ENCODE peak calls at places on chromosomes 5 and 9, in five cellular contexts. O is CD8-positive, alpha-beta memory T cell; P is SK-N-DZ; L is NCI-H510A treated with DMSO at 0.1 percent for 48 hours; F is mucosa of descending colon. V is an unnamed sample.

GRCh38 chr5:157172408-157172807 is 6.3 kb upstream of the GARIN3 start:
- DNase-seq in O (peak), P (no peak), L (no peak), F (no peak), V (no peak)

GRCh38 chr9:86807577-86807976 is 139.7 kb downstream of the GAS1 start:
- DNase-seq in O (no peak), P (no peak), L (no peak), F (no peak), V (no peak)

GRCh38 chr9:93270976-93271375 is 87.0 kb downstream of the WNK2 start:
- DNase-seq in O (no peak), P (no peak), L (no peak), F (no peak), V (no peak)

GRCh38 chr9:14868418-14868771 is 41.8 kb downstream of the FREM1 start:
- DNase-seq in O (no peak), P (no peak), L (no peak), F (no peak), V (no peak)

GRCh38 chr9:36284226-36284625 is 26.0 kb upstream of the GNE start:
- DNase-seq in O (no peak), P (no peak), L (no peak), F (no peak), V (no peak)

GRCh38 chr5:152686931-152687330 is 281.9 kb upstream of the NMUR2 start:
- DNase-seq in O (no peak), P (no peak), L (no peak), F (no peak), V (no peak)

GRCh38 chr9:91495450-91495849 is 71.8 kb upstream of the NFIL3 start:
- DNase-seq in O (no peak), P (no peak), L (no peak), F (no peak), V (no peak)

GRCh38 chr9:37936965-37937364 is 33.0 kb upstream of the SLC25A51 start:
- DNase-seq in O (no peak), P (peak), L (no peak), F (no peak), V (peak)

GRCh38 chr5:127097288-127097687 is 24.0 kb upstream of the C5orf63 start:
- DNase-seq in O (no peak), P (no peak), L (no peak), F (no peak), V (no peak)

GRCh38 chr9:121463026-121463827 is 36.4 kb downstream of the GGTA1 start:
- DNase-seq in O (no peak), P (no peak), L (peak), F (no peak), V (peak)

GRCh38 chr5:91016954-91017690 is 366.0 kb downstream of the ARRDC3 start:
- DNase-seq in O (no peak), P (no peak), L (no peak), F (no peak), V (no peak)

GRCh38 chr5:54363669-54364068 is 53.3 kb upstream of the ARL15 start:
- DNase-seq in O (no peak), P (no peak), L (no peak), F (no peak), V (no peak)

GRCh38 chr9:127982912-127983311 is 2.1 kb upstream of the EEIG1 start:
- DNase-seq in O (no peak), P (no peak), L (no peak), F (no peak), V (no peak)

GRCh38 chr9:36204906-36205547 is 14.3 kb downstream of the CLTA start:
- DNase-seq in O (no peak), P (no peak), L (no peak), F (no peak), V (no peak)

GRCh38 chr5:148864113-148864841 is 37.9 kb downstream of the ADRB2 start:
- DNase-seq in O (no peak), P (no peak), L (no peak), F (no peak), V (no peak)

GRCh38 chr5:165334186-165334585 is 1828.8 kb downstream of the MAT2B start:
- DNase-seq in O (no peak), P (no peak), L (no peak), F (no peak), V (no peak)

GRCh38 chr5:132002701-132003100 is 8.8 kb downstream of the ACSL6 start:
- DNase-seq in O (no peak), P (no peak), L (no peak), F (peak), V (no peak)

GRCh38 chr5:32802764-32803163 is 91.6 kb downstream of the NPR3 start:
- DNase-seq in O (no peak), P (no peak), L (no peak), F (no peak), V (no peak)

GRCh38 chr9:96467784-96468183 is 17.8 kb downstream of the HABP4 start:
- DNase-seq in O (no peak), P (no peak), L (no peak), F (no peak), V (no peak)

GRCh38 chr5:79578876-79579275 is 33.4 kb upstream of the TENT2 start:
- DNase-seq in O (no peak), P (no peak), L (no peak), F (no peak), V (no peak)

GRCh38 chr5:158234323-158235158 is 375.6 kb upstream of the CLINT1 start:
- DNase-seq in O (no peak), P (no peak), L (no peak), F (no peak), V (no peak)

GRCh38 chr9:136302527-136302926 is 1.4 kb downstream of the CCDC187 start:
- DNase-seq in O (no peak), P (no peak), L (no peak), F (no peak), V (no peak)

GRCh38 chr9:752201-752600 is 89.3 kb upstream of the DMRT1 start:
- DNase-seq in O (no peak), P (no peak), L (no peak), F (no peak), V (no peak)

GRCh38 chr5:151063590-151063989 is 17.2 kb downstream of the TNIP1 start:
- DNase-seq in O (no peak), P (no peak), L (no peak), F (no peak), V (no peak)

GRCh38 chr5:55929020-55929799 is 65.6 kb downstream of the IL6ST start:
- DNase-seq in O (no peak), P (no peak), L (no peak), F (no peak), V (no peak)

GRCh38 chr9:128636556-128637530 is 19.8 kb downstream of the DYNC2I2 start:
- DNase-seq in O (no peak), P (no peak), L (no peak), F (no peak), V (no peak)

GRCh38 chr9:98964911-98965336 is 21.2 kb downstream of the COL15A1 start:
- DNase-seq in O (no peak), P (no peak), L (no peak), F (no peak), V (no peak)

GRCh38 chr9:137138058-137138697 is 776 bp upstream of the GRIN1 start:
- DNase-seq in O (no peak), P (peak), L (no peak), F (no peak), V (no peak)

GRCh38 chr9:135613946-135614805 is 25.2 kb downstream of the GLT6D1 start:
- DNase-seq in O (no peak), P (no peak), L (no peak), F (no peak), V (no peak)

V was measured in NT2/D1.